ENCODE peak calls at places on chromosomes 16 and 17, in eight cellular contexts. V is GM23338, X is SK-N-SH, E is HCT116, F is MM.1S, Z is PC-3, Y is hepatocyte, M is OCI-LY7. B is an unnamed sample.

GRCh38 chr17:6059406-6059805 is 10.8 kb upstream of the WSCD1 start:
- DNase-seq in V (no peak), Y (no peak), F (no peak), M (no peak), Z (no peak), X (no peak), E (no peak), B (no peak)

GRCh38 chr17:45895969-45896793 is 1.8 kb downstream of the MAPT start:
- DNase-seq in F (no peak), M (no peak), Y (no peak), V (peak; percentile 46), Z (no peak), X (peak; percentile 64), E (no peak), B (peak; percentile 48)

GRCh38 chr16:12254566-12254965 is 278.0 kb downstream of the SNX29 start:
- DNase-seq in E (no peak), V (no peak), X (no peak), M (no peak), F (no peak), Z (no peak), Y (no peak), B (no peak)

GRCh38 chr16:88052661-88053060 is 101.4 kb downstream of the BANP start:
- DNase-seq in X (no peak), E (no peak), Z (no peak), Y (no peak), V (no peak), M (no peak), F (no peak), B (no peak)

GRCh38 chr16:51167170-51167710 is 16.2 kb upstream of the SALL1 start:
- DNase-seq in Z (no peak), V (no peak), X (no peak), M (no peak), Y (peak; percentile 21), E (no peak), F (no peak), B (no peak)

GRCh38 chr16:86051376-86052114 is 152.6 kb downstream of the IRF8 start:
- DNase-seq in Y (peak; percentile 32), F (no peak), Z (no peak), X (no peak), V (no peak), E (no peak), M (no peak), B (no peak)

GRCh38 chr16:88784074-88784855 is 755 bp downstream of the PIEZO1 start:
- DNase-seq in M (peak; percentile 62), V (peak; percentile 83), Z (peak; percentile 57), Y (peak; percentile 89), E (no peak), X (peak; percentile 81), F (peak; percentile 35), B (peak; percentile 86)

GRCh38 chr16:82011199-82011641 is at the start of gene SDR42E1:
- DNase-seq in V (peak; percentile 13), Z (no peak), M (peak; percentile 11), Y (no peak), F (peak; percentile 78), X (no peak), E (peak; percentile 91), B (no peak)

GRCh38 chr17:6556121-6557039 is at the start of gene PITPNM3:
- DNase-seq in E (no peak), V (peak; percentile 66), X (peak; percentile 75), F (no peak), M (no peak), Z (peak; percentile 38), Y (peak; percentile 54), B (peak; percentile 72)

GRCh38 chr16:54245788-54246453 is 40.7 kb downstream of the IRX3 start:
- DNase-seq in F (no peak), X (no peak), V (no peak), Y (no peak), E (no peak), Z (no peak), M (no peak), B (no peak)

GRCh38 chr17:57403241-57403640 is 146.9 kb downstream of the MSI2 start:
- DNase-seq in V (no peak), E (no peak), Y (no peak), X (no peak), M (no peak), F (no peak), Z (no peak), B (no peak)

GRCh38 chr17:57402691-57403090 is 146.4 kb downstream of the MSI2 start:
- DNase-seq in M (no peak), V (no peak), Z (no peak), F (no peak), X (peak; percentile 44), Y (no peak), E (no peak), B (no peak)

GRCh38 chr17:57400648-57401047 is 144.3 kb downstream of the MSI2 start:
- DNase-seq in X (no peak), M (no peak), V (no peak), Y (no peak), F (no peak), E (no peak), Z (peak; percentile 22), B (no peak)

GRCh38 chr17:57399690-57400089 is 143.4 kb downstream of the MSI2 start:
- DNase-seq in X (no peak), F (no peak), V (no peak), E (no peak), M (peak; percentile 52), Y (no peak), Z (no peak), B (no peak)

DNA sequence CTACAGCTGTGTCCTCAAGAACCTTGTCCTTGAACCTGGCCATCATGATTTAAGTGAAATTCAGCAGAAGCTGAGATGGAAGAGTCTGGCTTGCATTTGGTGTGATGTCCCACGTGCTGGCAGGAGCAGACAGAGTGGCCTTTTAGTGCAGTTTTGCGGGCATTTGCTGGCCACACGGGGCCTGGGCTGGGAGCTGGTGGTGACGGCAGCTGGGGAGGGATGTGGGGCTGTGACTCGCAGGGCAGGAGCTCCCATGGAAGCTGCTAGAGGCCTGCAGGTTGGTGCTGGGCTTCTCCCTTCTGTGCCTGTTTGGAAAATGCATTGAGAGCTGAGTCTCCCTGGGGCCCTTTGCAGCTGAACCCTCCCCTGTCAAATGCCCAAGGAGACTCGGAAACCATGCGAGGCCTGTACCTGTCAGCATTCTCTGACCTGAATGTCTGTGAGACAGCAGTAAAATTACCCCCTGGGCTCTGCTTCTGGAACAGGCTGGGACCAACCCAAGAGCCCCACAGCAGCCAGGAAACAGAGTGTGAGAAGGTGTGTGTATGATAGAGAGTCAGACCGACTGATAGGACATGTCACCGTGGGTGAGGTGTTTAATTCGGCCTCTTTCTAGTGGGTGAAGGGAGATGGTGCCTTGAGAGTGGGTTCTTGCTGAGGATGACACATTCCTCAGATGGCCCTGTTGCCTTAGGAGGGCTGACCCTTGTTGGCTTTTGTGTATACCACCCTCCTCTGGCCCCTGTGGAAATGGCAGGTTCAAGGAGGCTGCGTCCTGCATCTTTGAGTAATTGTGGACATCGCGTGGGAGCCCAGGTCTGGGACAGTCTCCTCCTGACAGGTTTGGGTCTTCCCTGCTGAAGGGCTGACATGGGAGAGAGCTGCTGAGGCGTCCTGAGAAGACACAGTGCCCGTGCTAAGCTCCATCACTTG is 145.5 kb downstream of the MSI2 start:
- DNase-seq in E (no peak), X (peak; percentile 44), Y (no peak), F (no peak), Z (no peak), M (peak; percentile 51), V (peak; percentile 72), B (peak; percentile 62)
- TF ChIP-seq CTCF in E (peak; percentile 45), X (peak; percentile 13), Y (no peak), F (no peak), Z (peak; percentile 43), M (peak; percentile 71), V (peak; percentile 52), B (peak; percentile 46)

DNA sequence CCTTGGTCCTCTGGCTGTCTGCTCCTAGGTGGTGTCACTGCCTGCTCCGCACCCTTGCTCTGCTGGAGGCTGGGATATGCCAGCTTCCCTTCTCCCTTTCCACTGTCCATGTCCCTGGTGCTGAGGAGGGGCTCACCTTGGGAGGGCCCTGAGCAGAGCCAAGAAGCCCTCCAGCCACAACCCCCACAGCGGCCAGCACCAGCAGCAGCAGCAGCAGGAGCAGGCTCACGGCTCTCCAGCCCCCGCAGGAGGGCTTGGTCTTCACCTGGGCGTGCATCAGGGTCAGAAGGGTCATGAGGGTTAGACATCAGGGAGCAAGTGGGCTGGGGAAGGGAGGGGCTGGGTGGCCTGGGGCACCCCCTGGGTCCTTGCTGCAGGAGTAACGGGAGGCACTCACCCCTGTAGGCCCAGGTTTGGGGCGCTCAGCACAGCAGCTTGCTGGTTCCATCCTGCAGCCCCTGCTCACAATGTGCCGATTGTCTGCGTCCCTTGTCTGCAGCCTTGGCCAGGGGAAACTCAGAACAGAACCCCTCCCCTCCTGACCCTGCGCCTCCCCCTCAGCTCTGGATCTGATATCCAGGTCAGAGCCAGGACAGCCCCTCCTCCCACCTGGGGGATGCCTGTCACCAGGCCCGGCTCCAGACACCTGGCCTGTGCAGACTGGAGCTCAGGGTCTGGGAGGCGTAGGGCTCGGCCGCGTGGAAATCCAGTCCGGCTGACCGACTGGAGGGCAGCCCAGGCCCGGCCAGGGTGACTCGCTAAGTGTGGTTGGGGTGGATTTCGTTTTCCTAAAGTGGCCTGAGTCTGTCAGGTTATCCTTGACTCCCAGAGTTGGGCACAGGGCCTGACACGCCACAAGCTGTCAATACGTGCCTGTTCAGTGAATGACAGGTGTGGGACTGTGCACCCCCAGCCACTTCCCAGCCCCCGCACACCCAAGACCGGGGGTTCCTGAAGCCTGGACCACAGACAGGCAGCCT is at the start of gene BRICD5:
- DNase-seq in Y (no peak), X (no peak), V (peak; percentile 58), F (no peak), E (no peak), Z (no peak), M (no peak), B (no peak)
- H3K27ac ChIP-seq in Y (no peak within 1 kb of the TSS), X (no peak within 1 kb of the TSS), V (no peak within 1 kb of the TSS), F (no peak within 1 kb of the TSS), E (peak within 1 kb of the TSS; percentile 98), Z (no peak within 1 kb of the TSS), M (no peak within 1 kb of the TSS), B (peak within 1 kb of the TSS; percentile 58)

GRCh38 chr17:72433797-72434196 is 313.0 kb downstream of the SOX9 start:
- DNase-seq in Z (no peak), F (no peak), M (no peak), V (no peak), Y (no peak), E (no peak), X (no peak), B (no peak)

GRCh38 chr17:72434581-72434980 is 313.8 kb downstream of the SOX9 start:
- DNase-seq in M (no peak), X (no peak), Y (no peak), F (no peak), Z (no peak), E (no peak), V (no peak), B (no peak)

GRCh38 chr17:72432881-72433280 is 312.1 kb downstream of the SOX9 start:
- DNase-seq in V (no peak), Y (no peak), X (no peak), Z (no peak), E (no peak), M (no peak), F (no peak), B (no peak)

GRCh38 chr17:72430611-72431432 is 310.0 kb downstream of the SOX9 start:
- DNase-seq in M (no peak), Y (no peak), X (no peak), F (no peak), V (peak; percentile 67), Z (peak; percentile 25), E (peak; percentile 56), B (peak; percentile 12)

GRCh38 chr17:72432143-72432604 is 311.4 kb downstream of the SOX9 start:
- DNase-seq in M (no peak), Z (no peak), V (no peak), F (no peak), X (peak; percentile 85), E (no peak), Y (no peak), B (no peak)
- TF ChIP-seq EZH2phosphoT487 in M (no peak), Z (no peak), V (no peak), F (no peak), X (no peak), E (no peak), Y (no peak), B (no peak)

GRCh38 chr17:81040791-81041337 is 5.9 kb downstream of the BAIAP2 start:
- DNase-seq in X (peak; percentile 77), F (no peak), Z (peak; percentile 11), M (peak; percentile 52), E (no peak), V (peak; percentile 82), Y (no peak), B (peak; percentile 52)
- TF ChIP-seq CTCF in X (peak; percentile 67), F (peak; percentile 35), Z (peak; percentile 61), M (peak; percentile 81), E (peak; percentile 96), V (peak; percentile 63), Y (peak; percentile 25), B (peak; percentile 52)

B was measured in neural progenitor cell.